ENCODE peak calls at places on chromosomes 1 and 21, in ten cellular contexts. D is GM23248; Q is bronchial epithelial cell; G is NCI-H1092; M is lower lobe of right lung; E is T-helper 9 cell; S is fibroblast of pulmonary artery; O is kidney; R is iPS-NIHi11; A is stimulated activated CD8-positive, alpha-beta memory T cell treated with anti-CD3 and anti-CD28 coated beads, Interleukin-15, amount 100 ng/mL, for 1 hour. Y is an unnamed sample.

GRCh38 chr1:14267991-14268390 is 330.5 kb upstream of the KAZN start:
- DNase-seq in D (no peak), Q (peak; percentile 66), G (no peak), M (no peak), E (no peak), S (no peak), O (no peak), R (no peak), A (no peak), Y (no peak)

GRCh38 chr1:159924025-159924790 is 1.1 kb downstream of the TAGLN2 start:
- DNase-seq in D (peak; percentile 96), Q (peak; percentile 67), G (no peak), M (peak; percentile 94), E (peak; percentile 66), S (peak; percentile 90), O (peak; percentile 98), R (peak; percentile 81), A (peak; percentile 30), Y (peak; percentile 67)

GRCh38 chr1:9595156-9595967 is 6.7 kb downstream of the TMEM201 start:
- DNase-seq in D (no peak), Q (no peak), G (no peak), M (peak; percentile 38), E (no peak), S (no peak), O (no peak), R (no peak), A (no peak), Y (no peak)

GRCh38 chr1:185719021-185719420 is 15.2 kb upstream of the HMCN1 start:
- DNase-seq in D (peak; percentile 96), Q (peak; percentile 99), G (no peak), M (no peak), E (no peak), S (peak; percentile 80), O (no peak), R (peak; percentile 31), A (no peak), Y (no peak)

GRCh38 chr21:41399401-41399800 is 26.6 kb upstream of the MX1 start:
- DNase-seq in D (no peak), Q (no peak), G (no peak), M (no peak), E (no peak), S (no peak), O (no peak), R (no peak), A (no peak), Y (no peak)

GRCh38 chr1:155320661-155321576 is at the start of gene RUSC1:
- DNase-seq in D (peak; percentile 83), Q (peak; percentile 58), G (no peak), M (peak; percentile 84), E (peak; percentile 55), S (peak; percentile 59), O (peak; percentile 91), R (peak; percentile 85), A (peak; percentile 36), Y (peak; percentile 79)

GRCh38 chr1:202662081-202662480 is 48.2 kb downstream of the SYT2 start:
- DNase-seq in D (no peak), Q (no peak), G (peak; percentile 53), M (no peak), E (no peak), S (no peak), O (no peak), R (no peak), A (no peak), Y (no peak)

GRCh38 chr21:42231761-42232160 is 12.8 kb downstream of the ABCG1 start:
- DNase-seq in D (no peak), Q (no peak), G (no peak), M (peak; percentile 19), E (no peak), S (no peak), O (peak; percentile 29), R (no peak), A (no peak), Y (no peak)

GRCh38 chr1:99218999-99219398 is 45.3 kb upstream of the PLPPR4 start:
- DNase-seq in D (no peak), Q (no peak), G (no peak), M (no peak), E (no peak), S (no peak), O (no peak), R (no peak), A (no peak), Y (no peak)

GRCh38 chr1:27361553-27361952 is 5.2 kb downstream of the MAP3K6 start:
- DNase-seq in D (no peak), Q (no peak), G (no peak), M (peak; percentile 43), E (no peak), S (no peak), O (peak; percentile 66), R (no peak), A (no peak), Y (no peak)

GRCh38 chr1:55943721-55944435 is 635.5 kb downstream of the PLPP3 start:
- DNase-seq in D (no peak), Q (no peak), G (no peak), M (no peak), E (no peak), S (no peak), O (no peak), R (no peak), A (no peak), Y (no peak)

GRCh38 chr1:26774462-26774861 is 13.3 kb upstream of the PIGV start:
- DNase-seq in D (no peak), Q (no peak), G (no peak), M (no peak), E (no peak), S (no peak), O (no peak), R (no peak), A (no peak), Y (no peak)

GRCh38 chr1:208209286-208209685 is 34.9 kb downstream of the PLXNA2 start:
- DNase-seq in D (no peak), Q (peak; percentile 77), G (no peak), M (no peak), E (no peak), S (no peak), O (no peak), R (no peak), A (no peak), Y (no peak)

GRCh38 chr1:108316545-108316944 is 72.7 kb upstream of the NBPF4 start:
- DNase-seq in D (peak; percentile 44), Q (peak; percentile 29), G (no peak), M (no peak), E (no peak), S (peak; percentile 21), O (no peak), R (peak; percentile 40), A (no peak), Y (no peak)

GRCh38 chr1:212955098-212955497 is 4.8 kb downstream of the VASH2 start:
- DNase-seq in D (no peak), Q (no peak), G (no peak), M (no peak), E (no peak), S (no peak), O (no peak), R (no peak), A (no peak), Y (no peak)

GRCh38 chr1:44484155-44484688 is 79.2 kb downstream of the RNF220 start:
- DNase-seq in D (peak; percentile 58), Q (peak; percentile 11), G (no peak), M (no peak), E (no peak), S (peak; percentile 72), O (no peak), R (peak; percentile 64), A (no peak), Y (no peak)

GRCh38 chr1:92577251-92577895 is 90.6 kb upstream of the GFI1 start:
- DNase-seq in D (peak; percentile 65), Q (peak; percentile 53), G (no peak), M (no peak), E (no peak), S (peak; percentile 56), O (no peak), R (no peak), A (no peak), Y (no peak)

GRCh38 chr1:101438359-101438758 is 201.5 kb downstream of the S1PR1 start:
- DNase-seq in D (peak; percentile 38), Q (peak; percentile 7), G (no peak), M (no peak), E (no peak), S (peak; percentile 21), O (no peak), R (peak; percentile 19), A (no peak), Y (no peak)

GRCh38 chr21:31543191-31543590 is 116.3 kb upstream of the SOD1 start:
- DNase-seq in D (no peak), Q (no peak), G (no peak), M (no peak), E (no peak), S (peak; percentile 65), O (no peak), R (no peak), A (no peak), Y (no peak)

Y was measured in activated CD4-positive, alpha-beta memory T cell treated with anti-CD3 and anti-CD28 coated beads, Interleukin-2, amount 10 ng/mL, durations not matched to agents 7 days and 5 days.